ENCODE peak calls at places on chromosomes 6 and 20, in seven cellular contexts. L is mesenchymal stem cell, C is hepatocyte, F is tibial nerve, K is GM23248, V is small intestine, U is thyroid gland. H is an unnamed sample. For H3K9me3 and H3K4me1, the result is how much of the 10 kb centered on the place peaks cover.

GRCh38 chr6:40482532-40482931 is 104.6 kb downstream of the LRFN2 start:
- DNase-seq in L (no peak), C (no peak), F (no peak), K (peak), V (no peak), U (no peak), H (no peak)

GRCh38 chr20:62227591-62227976 is 7.5 kb upstream of the HRH3 start:
- DNase-seq in L (no peak), C (no peak), F (no peak), K (no peak), V (no peak), U (no peak), H (peak)

GRCh38 chr6:145012039-145012662 is 723.2 kb downstream of the EPM2A start:
- DNase-seq in L (peak), C (no peak), F (no peak), K (peak), V (no peak), U (no peak), H (peak)

GRCh38 chr6:55794136-55794812 is 81.1 kb downstream of the BMP5 start:
- DNase-seq in L (peak), C (no peak), F (no peak), K (peak), V (no peak), U (no peak), H (no peak)

GRCh38 chr20:23037017-23037481 is 1.9 kb downstream of the SSTR4 start:
- DNase-seq in L (no peak), C (no peak), F (no peak), K (no peak), V (no peak), U (no peak), H (peak)

GRCh38 chr6:97963148-97963680 is 680.2 kb upstream of the MMS22L start:
- DNase-seq in L (no peak), C (no peak), F (no peak), K (peak), V (no peak), U (no peak), H (no peak)

GRCh38 chr6:8195040-8195713 is 92.8 kb upstream of the EEF1E1 start:
- DNase-seq in L (no peak), C (peak), F (no peak), K (peak), V (no peak), U (no peak), H (peak)

GRCh38 chr20:52926505-52926904 is 45.7 kb upstream of the TSHZ2 start:
- DNase-seq in L (no peak), C (no peak), F (no peak), K (peak), V (no peak), U (no peak), H (no peak)

GRCh38 chr20:52984451-52984810 is 12.3 kb downstream of the TSHZ2 start:
- DNase-seq in L (no peak), C (no peak), F (no peak), K (no peak), V (no peak), U (no peak), H (no peak)

GRCh38 chr6:25889877-25890853 is 16.1 kb upstream of the SLC17A3 start:
- DNase-seq in L (peak), C (peak), F (no peak), K (peak), V (peak), U (peak), H (peak)

GRCh38 chr20:25301357-25301920 is 53.6 kb downstream of the PYGB start:
- DNase-seq in L (no peak), C (no peak), F (no peak), K (no peak), V (no peak), U (no peak), H (no peak)

GRCh38 chr6:41209547-41209951 is 8.6 kb upstream of the TREML2 start:
- DNase-seq in L (no peak), C (peak), F (no peak), K (no peak), V (no peak), U (no peak), H (no peak)

GRCh38 chr6:24858154-24858801 is 59.6 kb upstream of the ARMH2 start:
- DNase-seq in L (peak), C (no peak), F (no peak), K (peak), V (peak), U (peak), H (no peak)

GRCh38 chr20:56223352-56223751 is 25.2 kb upstream of the MC3R start:
- DNase-seq in L (no peak), C (no peak), F (no peak), K (no peak), V (no peak), U (no peak), H (no peak)

GRCh38 chr20:56222945-56223344 is 25.6 kb upstream of the MC3R start:
- DNase-seq in L (no peak), C (no peak), F (no peak), K (peak), V (no peak), U (no peak), H (no peak)

GRCh38 chr20:56217820-56218219 is 30.7 kb upstream of the MC3R start:
- DNase-seq in L (no peak), C (no peak), F (no peak), K (no peak), V (no peak), U (no peak), H (no peak)

DNA sequence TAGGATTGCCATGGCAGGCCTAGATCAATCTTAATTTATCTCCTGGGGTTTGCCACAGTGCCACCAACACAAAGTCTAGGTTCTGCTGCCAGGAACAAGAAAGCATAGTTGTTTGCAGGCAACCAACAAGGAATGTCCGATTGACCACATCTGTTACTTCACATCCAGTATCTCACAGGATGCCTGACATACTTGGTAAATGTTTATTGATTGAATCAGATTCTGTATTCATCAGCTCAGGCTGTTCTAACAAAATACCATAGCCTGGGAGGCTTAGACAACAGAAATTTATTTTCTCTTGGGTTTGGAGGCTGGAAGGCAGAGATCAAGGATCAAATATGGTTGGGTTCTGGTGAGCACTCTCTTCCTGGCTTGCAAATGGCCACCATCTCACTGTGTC is 26.3 kb upstream of the MC3R start:
- DNase-seq in L (no peak), C (no peak), F (no peak), K (peak), V (no peak), U (no peak), H (no peak)
- H3K9me3 ChIP-seq in L (under half), C (under half), F (under half), K (under half), V (under half), U (under half), H (under half)

GRCh38 chr6:107537559-107537958 is 47.6 kb downstream of the SOBP start:
- DNase-seq in L (no peak), C (no peak), F (no peak), K (no peak), V (no peak), U (no peak), H (no peak)

GRCh38 chr6:107534762-107535161 is 44.8 kb downstream of the SOBP start:
- DNase-seq in L (no peak), C (no peak), F (no peak), K (peak), V (no peak), U (no peak), H (peak)

GRCh38 chr6:107533415-107534059 is 43.6 kb downstream of the SOBP start:
- DNase-seq in L (no peak), C (no peak), F (no peak), K (no peak), V (no peak), U (no peak), H (no peak)

GRCh38 chr6:107535626-107536025 is 45.7 kb downstream of the SOBP start:
- DNase-seq in L (no peak), C (no peak), F (no peak), K (no peak), V (no peak), U (no peak), H (peak)

DNA sequence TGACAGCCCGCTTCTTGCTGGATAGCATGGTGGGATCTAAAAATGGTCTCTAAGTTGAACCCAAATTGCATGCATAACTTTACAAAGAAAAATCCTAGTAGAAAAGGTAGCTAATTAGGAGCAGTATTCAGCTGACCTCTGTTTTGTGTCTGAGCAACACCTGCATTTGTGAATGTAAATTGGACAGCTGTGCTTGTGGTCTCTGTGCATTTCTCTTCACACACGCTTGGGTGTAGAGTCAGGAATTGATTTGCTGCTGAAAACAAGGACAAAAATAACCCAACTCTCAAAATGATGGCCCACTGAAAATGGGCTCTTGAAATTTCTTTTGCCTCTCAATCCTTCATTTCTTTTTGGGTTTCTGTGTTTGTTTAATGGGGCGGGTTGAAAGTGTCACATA is 46.3 kb downstream of the SOBP start:
- DNase-seq in L (no peak), C (no peak), F (no peak), K (no peak), V (no peak), U (no peak), H (peak)
- H3K4me3 ChIP-seq in L (no peak), C (no peak), F (no peak), K (no peak), V (no peak), U (no peak), H (no peak)

GRCh38 chr6:111752476-111752875 is 120.8 kb downstream of the FYN start:
- DNase-seq in L (no peak), C (no peak), F (no peak), K (no peak), V (no peak), U (no peak), H (no peak)

GRCh38 chr6:111750147-111750546 is 123.1 kb downstream of the FYN start:
- DNase-seq in L (no peak), C (no peak), F (no peak), K (no peak), V (no peak), U (no peak), H (no peak)

GRCh38 chr6:111753573-111753972 is 119.7 kb downstream of the FYN start:
- DNase-seq in L (no peak), C (no peak), F (no peak), K (no peak), V (no peak), U (no peak), H (no peak)

GRCh38 chr6:111748247-111748647 is 125.0 kb downstream of the FYN start:
- DNase-seq in L (no peak), C (no peak), F (no peak), K (no peak), V (no peak), U (no peak), H (no peak)

DNA sequence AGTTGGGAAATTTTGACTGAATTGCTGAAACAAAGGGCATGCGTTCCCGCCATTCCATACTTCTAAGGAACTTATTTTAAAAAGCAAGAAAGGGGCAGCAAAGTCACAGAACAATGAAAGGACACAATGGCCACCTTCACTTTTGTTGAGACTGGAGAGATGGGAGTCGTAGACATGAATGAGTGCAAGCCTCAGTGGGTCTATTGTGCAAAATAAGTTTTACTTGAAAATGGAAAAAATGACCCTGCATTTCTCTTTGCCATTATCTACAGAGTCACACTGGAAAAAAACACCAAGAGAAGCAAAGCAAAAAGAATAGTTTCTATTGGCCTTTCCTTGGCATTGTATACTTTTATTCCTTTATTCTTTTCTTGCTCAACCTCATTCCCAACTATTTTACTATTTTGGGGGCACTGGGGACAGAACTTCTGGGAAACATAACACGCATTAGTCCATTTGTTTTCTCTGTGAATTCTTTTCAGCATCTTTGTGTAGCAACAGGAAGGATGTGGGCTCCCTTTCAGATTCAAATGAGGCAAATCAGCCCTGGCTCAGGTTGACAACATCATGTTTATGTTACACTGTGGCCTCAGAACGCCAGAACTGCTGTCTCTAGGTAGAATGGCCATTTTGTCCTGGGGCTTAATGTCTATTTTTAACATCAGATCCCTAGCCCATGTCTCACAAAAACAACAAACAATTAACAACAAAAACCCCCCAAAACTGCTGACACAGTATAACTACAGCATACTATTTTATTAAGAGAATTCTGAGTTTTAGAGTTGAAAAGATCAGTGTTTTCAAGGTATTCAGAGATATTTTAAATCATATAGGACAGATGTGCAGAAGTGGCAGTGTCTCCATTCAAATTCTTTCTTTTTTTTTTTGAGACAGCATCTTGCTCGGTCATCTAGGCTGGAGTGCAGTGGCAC is 122.2 kb downstream of the FYN start:
- DNase-seq in L (peak), C (no peak), F (no peak), K (no peak), V (peak), U (no peak), H (no peak)
- H3K4me1 ChIP-seq in L (under half), C (under half), F (under half), K (under half), V (under half), U (under half), H (under half)

GRCh38 chr20:59725476-59726119 is 121.3 kb downstream of the PHACTR3 start:
- DNase-seq in L (no peak), C (no peak), F (no peak), K (no peak), V (no peak), U (no peak), H (no peak)

GRCh38 chr20:59726196-59726595 is 121.9 kb downstream of the PHACTR3 start:
- DNase-seq in L (no peak), C (no peak), F (no peak), K (no peak), V (no peak), U (no peak), H (no peak)

GRCh38 chr20:59723607-59724456 is 119.5 kb downstream of the PHACTR3 start:
- DNase-seq in L (no peak), C (no peak), F (no peak), K (peak), V (no peak), U (no peak), H (no peak)

GRCh38 chr20:59723108-59723500 is 118.8 kb downstream of the PHACTR3 start:
- DNase-seq in L (no peak), C (no peak), F (no peak), K (no peak), V (no peak), U (no peak), H (no peak)

GRCh38 chr20:59724457-59725366 is 120.4 kb downstream of the PHACTR3 start:
- DNase-seq in L (no peak), C (no peak), F (no peak), K (no peak), V (no peak), U (no peak), H (no peak)
- H3K9me3 ChIP-seq in L (under half), C (under half), F (under half), K (under half), V (under half), U (under half), H (under half)

H was measured in SJCRH30.